ENCODE peak calls at places on chromosomes 13 and 19, in eight cellular contexts. N is NCI-H345; Y is cardiac muscle cell; J is KG1; S is iris pigment epithelial cell; D is AG04450; E is activated CD4-positive, alpha-beta T cell treated with anti-CD3 and anti-CD28 coated beads for 4 hours; M is adrenal gland. R is an unnamed sample.

GRCh38 chr13:112873851-112874750 is 94.9 kb upstream of the MCF2L start:
- DNase-seq in N (peak), Y (peak), J (peak), S (peak), D (peak), E (peak), M (peak), R (peak)

GRCh38 chr19:18851673-18852325 is 20.0 kb downstream of the UPF1 start:
- DNase-seq in N (no peak), Y (no peak), J (no peak), S (no peak), D (no peak), E (no peak), M (no peak), R (no peak)

GRCh38 chr13:68173111-68173510 is 943.0 kb upstream of the PCDH9 start:
- DNase-seq in N (no peak), Y (no peak), J (no peak), S (peak), D (no peak), E (no peak), M (no peak), R (no peak)

GRCh38 chr13:32883501-32883900 is 132.7 kb upstream of the KL start:
- DNase-seq in N (peak), Y (peak), J (no peak), S (peak), D (no peak), E (no peak), M (no peak), R (no peak)

GRCh38 chr19:294819-295686 is 3.9 kb upstream of the PLPP2 start:
- DNase-seq in N (peak), Y (peak), J (no peak), S (peak), D (no peak), E (peak), M (peak), R (peak)

GRCh38 chr19:44925114-44925891 is 10.9 kb downstream of the APOC1 start:
- DNase-seq in N (no peak), Y (peak), J (peak), S (peak), D (no peak), E (no peak), M (peak), R (no peak)

GRCh38 chr13:36531746-36532486 is 99.6 kb downstream of the CCNA1 start:
- DNase-seq in N (no peak), Y (peak), J (no peak), S (peak), D (no peak), E (no peak), M (peak), R (no peak)

GRCh38 chr13:42798118-42798517 is 16.7 kb downstream of the FAM216B start:
- DNase-seq in N (no peak), Y (no peak), J (no peak), S (no peak), D (no peak), E (no peak), M (no peak), R (no peak)

GRCh38 chr13:91105270-91105669 is 242.2 kb upstream of the MIR17HG start:
- DNase-seq in N (no peak), Y (no peak), J (no peak), S (no peak), D (no peak), E (no peak), M (no peak), R (no peak)

GRCh38 chr19:748274-748598 is 2.7 kb upstream of the MISP start:
- DNase-seq in N (no peak), Y (no peak), J (no peak), S (no peak), D (no peak), E (no peak), M (no peak), R (no peak)

GRCh38 chr13:28885191-28885590 is 65.1 kb downstream of the MTUS2 start:
- DNase-seq in N (no peak), Y (no peak), J (no peak), S (no peak), D (no peak), E (no peak), M (no peak), R (no peak)

GRCh38 chr13:31037351-31037750 is 104.9 kb downstream of the TEX26 start:
- DNase-seq in N (no peak), Y (no peak), J (no peak), S (no peak), D (no peak), E (no peak), M (no peak), R (no peak)

GRCh38 chr19:958967-959685 is 25.0 kb upstream of the WDR18 start:
- DNase-seq in N (no peak), Y (peak), J (no peak), S (peak), D (no peak), E (peak), M (no peak), R (no peak)

R was measured in HEK293T.